ENCODE peak calls at places on chromosomes 3 and 15, in six cellular contexts. M is HCT116; I is psoas muscle; G is colonic mucosa; S is CD8-positive, alpha-beta memory T cell; A is cardiac muscle cell. K is an unnamed sample. For H3K36me3, the result is how much of the 10 kb centered on the place peaks cover.

GRCh38 chr15:85403745-85404144 is 23.3 kb downstream of the AKAP13 start:
- DNase-seq in S (no peak), G (no peak), M (no peak), A (no peak), I (no peak), K (peak)

GRCh38 chr3:168165390-168166269 is 69.9 kb upstream of the GOLIM4 start:
- DNase-seq in A (peak), I (no peak), S (no peak), M (peak), G (peak), K (peak)

GRCh38 chr3:77682162-77682561 is 642.3 kb downstream of the ROBO2 start:
- DNase-seq in G (no peak), I (no peak), M (no peak), A (no peak), S (no peak), K (no peak)

GRCh38 chr3:98577178-98577895 is 16.1 kb downstream of the CPOX start:
- DNase-seq in A (no peak), M (no peak), G (no peak), S (no peak), I (no peak), K (no peak)

GRCh38 chr3:4981688-4982494 is 2.7 kb downstream of the BHLHE40 start:
- DNase-seq in G (peak), I (no peak), S (no peak), A (no peak), M (no peak), K (peak)

GRCh38 chr3:184345678-184346144 is 8.3 kb downstream of the FAM131A start:
- DNase-seq in I (peak), M (peak), S (no peak), G (peak), A (peak), K (peak)

GRCh38 chr15:33852094-33852493 is 116.2 kb upstream of the CHRM5 start:
- DNase-seq in G (no peak), I (no peak), A (no peak), S (no peak), M (no peak), K (no peak)

GRCh38 chr3:179149239-179149887 is 1.2 kb downstream of the PIK3CA start:
- DNase-seq in I (no peak), M (no peak), S (peak), A (peak), G (peak), K (peak)

GRCh38 chr3:14788644-14789043 is 30.1 kb upstream of the FGD5 start:
- DNase-seq in I (no peak), M (no peak), G (no peak), S (no peak), A (no peak), K (no peak)

GRCh38 chr15:79192462-79193036 is 90.0 kb upstream of the ANKRD34C start:
- DNase-seq in A (peak), S (no peak), M (no peak), G (no peak), I (no peak), K (no peak)

GRCh38 chr15:73924258-73924921 is 1.9 kb upstream of the LOXL1 start:
- DNase-seq in S (no peak), G (no peak), M (no peak), A (no peak), I (peak), K (peak)

GRCh38 chr15:66721020-66721419 is 19.0 kb downstream of the SMAD6 start:
- DNase-seq in M (no peak), S (no peak), I (no peak), A (no peak), G (no peak), K (no peak)

GRCh38 chr15:90028376-90028775 is 27.3 kb downstream of the ZNF710 start:
- DNase-seq in M (no peak), A (no peak), G (no peak), S (no peak), I (no peak), K (no peak)

GRCh38 chr3:101340591-101340990 is 20.2 kb upstream of the IMPG2 start:
- DNase-seq in I (no peak), G (no peak), M (no peak), S (no peak), A (no peak), K (no peak)

GRCh38 chr3:194983620-194984019 is 287.3 kb downstream of the XXYLT1 start:
- DNase-seq in I (no peak), A (no peak), M (no peak), S (no peak), G (no peak), K (no peak)

GRCh38 chr3:60757724-60758123 is 493.5 kb downstream of the FHIT start:
- DNase-seq in G (no peak), M (no peak), S (no peak), A (no peak), I (no peak), K (no peak)

GRCh38 chr3:155217591-155217990 is 75.9 kb downstream of the STRIT1 start:
- DNase-seq in A (no peak), M (no peak), G (no peak), S (no peak), I (no peak), K (no peak)

GRCh38 chr15:82986442-82986780 is 401 bp downstream of the RAMAC start:
- DNase-seq in M (no peak), I (no peak), A (no peak), S (no peak), G (no peak), K (no peak)

GRCh38 chr15:40246496-40247275 is 7.8 kb downstream of the PAK6 start:
- DNase-seq in I (peak), M (no peak), A (no peak), G (no peak), S (no peak), K (no peak)

GRCh38 chr3:185335799-185336198 is 27.1 kb upstream of the MAP3K13 start:
- DNase-seq in S (no peak), A (no peak), G (no peak), M (peak), I (no peak), K (peak)

GRCh38 chr3:107117922-107118576 is 259.2 kb upstream of the CCDC54 start:
- DNase-seq in I (no peak), M (peak), A (peak), S (no peak), G (no peak), K (peak)

GRCh38 chr15:63599401-63600000 is 2.3 kb downstream of the FBXL22 start:
- DNase-seq in I (peak), S (no peak), G (peak), M (no peak), A (peak), K (peak)

GRCh38 chr3:60250210-60250609 is 1001.0 kb downstream of the FHIT start:
- DNase-seq in S (no peak), M (no peak), A (no peak), G (no peak), I (no peak), K (no peak)

GRCh38 chr3:46090161-46090591 is 62.9 kb upstream of the XCR1 start:
- DNase-seq in A (no peak), I (no peak), S (no peak), M (no peak), G (no peak), K (no peak)

GRCh38 chr3:54830658-54831057 is 97.2 kb downstream of the LRTM1 start:
- DNase-seq in A (no peak), S (no peak), I (no peak), G (peak), M (peak), K (no peak)

GRCh38 chr15:33211409-33211808 is 16.9 kb upstream of the FMN1 start:
- DNase-seq in G (peak), S (no peak), A (peak), I (no peak), M (no peak), K (no peak)

GRCh38 chr15:99732268-99732641 is 982 bp downstream of the LYSMD4 start:
- DNase-seq in A (no peak), M (no peak), I (no peak), G (no peak), S (no peak), K (no peak)

GRCh38 chr15:29216955-29217354 is 52.7 kb downstream of the NSMCE3 start:
- DNase-seq in A (no peak), I (no peak), S (no peak), G (no peak), M (no peak), K (no peak)

GRCh38 chr3:79724206-79724605 is 43.6 kb downstream of the ROBO1 start:
- DNase-seq in A (no peak), M (no peak), I (no peak), G (no peak), S (no peak), K (no peak)

GRCh38 chr15:57861805-57862586 is 155.5 kb downstream of the POLR2M start:
- DNase-seq in G (no peak), S (no peak), M (no peak), A (no peak), I (no peak), K (peak)

GRCh38 chr3:128278761-128279593 is 125.7 kb downstream of the EEFSEC start:
- DNase-seq in M (no peak), S (no peak), I (peak), A (peak), G (peak), K (peak)

GRCh38 chr3:195015021-195015420 is 255.9 kb downstream of the XXYLT1 start:
- DNase-seq in S (no peak), G (no peak), M (no peak), I (no peak), A (no peak), K (peak)

GRCh38 chr3:11367116-11367781 is 95.1 kb downstream of the ATG7 start:
- DNase-seq in A (no peak), G (peak), I (peak), M (no peak), S (no peak), K (no peak)

GRCh38 chr3:99246010-99246654 is 344.6 kb upstream of the DCBLD2 start:
- DNase-seq in G (no peak), I (no peak), A (no peak), M (no peak), S (no peak), K (no peak)

GRCh38 chr15:71302861-71303410 is 187.7 kb downstream of the THSD4 start:
- DNase-seq in M (no peak), S (no peak), G (no peak), A (no peak), I (no peak), K (peak)

GRCh38 chr15:66901336-66902100 is 163.9 kb upstream of the SMAD3 start:
- DNase-seq in G (no peak), A (no peak), I (no peak), M (no peak), S (no peak), K (no peak)

GRCh38 chr3:127043731-127044510 is 61.0 kb downstream of the PLXNA1 start:
- DNase-seq in M (no peak), I (peak), G (no peak), A (no peak), S (no peak), K (no peak)

GRCh38 chr3:7074217-7074616 is 213.3 kb downstream of the GRM7 start:
- DNase-seq in M (no peak), S (no peak), A (no peak), I (no peak), G (no peak), K (no peak)

DNA sequence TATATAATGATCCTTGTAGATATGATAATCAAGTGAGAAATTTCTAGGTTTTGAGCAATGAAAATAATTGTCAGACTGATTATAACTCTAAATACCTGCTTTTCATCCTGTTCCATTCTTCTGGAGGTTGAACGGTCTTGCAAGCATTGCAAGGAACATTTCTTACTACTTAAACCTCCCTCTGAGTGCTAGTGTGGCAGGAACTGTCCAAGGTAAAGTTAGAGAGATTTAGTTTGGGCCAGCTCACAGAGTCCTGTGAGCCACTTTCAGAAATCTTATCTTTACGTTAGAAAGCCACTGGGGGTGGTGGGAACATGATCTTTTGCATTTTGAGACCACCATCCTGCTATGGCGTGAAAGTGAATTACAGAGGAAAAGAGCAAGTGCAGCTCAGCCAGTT is 121.1 kb upstream of the NPHP3 start:
- DNase-seq in I (no peak), A (no peak), S (no peak), M (no peak), G (no peak), K (no peak)
- H3K36me3 ChIP-seq in I (under half), A (under half), S (under half), M (under half), G (under half), K (under half)

DNA sequence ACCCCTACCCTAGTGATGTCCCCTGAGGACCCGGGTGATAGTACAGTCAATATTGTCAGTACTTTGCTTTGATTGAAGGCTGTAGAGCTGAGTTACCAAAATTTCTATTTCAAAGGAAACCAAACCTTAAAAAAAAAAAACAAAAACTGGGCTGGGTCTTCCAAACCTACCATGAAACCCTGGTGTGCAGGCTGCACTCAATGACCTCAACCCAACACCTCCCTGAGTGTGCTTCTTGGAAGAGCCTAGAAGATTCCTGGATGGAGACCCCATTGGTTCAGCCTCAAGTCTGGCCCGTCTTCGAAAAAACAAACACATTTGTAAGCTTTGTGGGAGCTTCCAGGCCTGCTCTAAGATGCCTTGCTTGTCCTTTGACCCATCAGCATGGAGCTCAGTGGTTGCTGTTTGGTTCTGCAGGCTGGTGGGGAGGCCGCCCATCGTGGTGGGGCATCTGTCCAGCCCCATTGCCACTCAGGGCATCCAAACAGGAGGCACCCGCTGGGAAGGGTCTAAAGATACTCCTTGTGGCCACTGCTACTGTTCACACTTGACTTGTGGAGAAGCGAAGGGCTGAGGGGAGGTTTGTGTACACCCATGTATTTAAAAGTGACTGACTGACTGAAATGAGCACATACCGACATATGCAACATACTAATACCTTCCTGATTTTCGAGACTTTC is 32.2 kb downstream of the CRTAP start:
- DNase-seq in M (no peak), G (no peak), I (no peak), S (no peak), A (no peak), K (no peak)
- H3K36me3 ChIP-seq in M (under half), G (under half), I (under half), S (under half), A (under half), K (under half)

DNA sequence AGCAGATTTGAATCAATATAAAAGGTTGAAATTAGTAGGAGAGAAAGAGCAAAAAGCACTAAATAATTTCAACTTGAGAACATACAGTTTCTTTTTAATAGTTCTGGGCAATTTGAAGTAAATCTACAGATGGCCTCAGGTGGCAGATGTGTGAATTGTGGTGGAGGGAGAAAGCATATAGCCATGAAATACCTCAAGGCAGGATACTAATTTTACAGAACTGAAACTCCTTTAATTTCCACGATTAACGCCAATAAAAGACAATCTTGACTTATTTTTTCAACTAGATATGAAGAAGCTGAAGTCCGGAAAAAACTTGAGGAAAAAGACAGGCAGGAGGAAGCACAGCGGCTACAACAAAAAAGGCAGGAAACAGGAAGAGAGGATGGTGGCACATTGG is 34.5 kb downstream of the USP8 start:
- DNase-seq in I (no peak), G (no peak), A (no peak), S (no peak), M (no peak), K (no peak)
- H3K36me3 ChIP-seq in I (under half), G (under half), A (under half), S (under half), M (under half), K (under half)

GRCh38 chr15:44500555-44500954 is 36.4 kb upstream of the EIF3J start:
- DNase-seq in M (no peak), A (no peak), I (no peak), S (no peak), G (no peak), K (no peak)
- H3K36me3 ChIP-seq in M (under half), A (half or more), I (under half), S (under half), G (under half), K (under half)

GRCh38 chr15:72353266-72353665 is 22.5 kb downstream of the HEXA start:
- DNase-seq in S (no peak), G (no peak), A (no peak), I (no peak), M (no peak), K (no peak)
- H3K36me3 ChIP-seq in S (half or more), G (under half), A (under half), I (under half), M (under half), K (under half)

GRCh38 chr3:52405066-52405465 is 39.8 kb downstream of the SEMA3G start:
- DNase-seq in I (peak), G (no peak), S (no peak), M (no peak), A (no peak), K (no peak)
- H3K36me3 ChIP-seq in I (under half), G (under half), S (half or more), M (under half), A (half or more), K (under half)

DNA sequence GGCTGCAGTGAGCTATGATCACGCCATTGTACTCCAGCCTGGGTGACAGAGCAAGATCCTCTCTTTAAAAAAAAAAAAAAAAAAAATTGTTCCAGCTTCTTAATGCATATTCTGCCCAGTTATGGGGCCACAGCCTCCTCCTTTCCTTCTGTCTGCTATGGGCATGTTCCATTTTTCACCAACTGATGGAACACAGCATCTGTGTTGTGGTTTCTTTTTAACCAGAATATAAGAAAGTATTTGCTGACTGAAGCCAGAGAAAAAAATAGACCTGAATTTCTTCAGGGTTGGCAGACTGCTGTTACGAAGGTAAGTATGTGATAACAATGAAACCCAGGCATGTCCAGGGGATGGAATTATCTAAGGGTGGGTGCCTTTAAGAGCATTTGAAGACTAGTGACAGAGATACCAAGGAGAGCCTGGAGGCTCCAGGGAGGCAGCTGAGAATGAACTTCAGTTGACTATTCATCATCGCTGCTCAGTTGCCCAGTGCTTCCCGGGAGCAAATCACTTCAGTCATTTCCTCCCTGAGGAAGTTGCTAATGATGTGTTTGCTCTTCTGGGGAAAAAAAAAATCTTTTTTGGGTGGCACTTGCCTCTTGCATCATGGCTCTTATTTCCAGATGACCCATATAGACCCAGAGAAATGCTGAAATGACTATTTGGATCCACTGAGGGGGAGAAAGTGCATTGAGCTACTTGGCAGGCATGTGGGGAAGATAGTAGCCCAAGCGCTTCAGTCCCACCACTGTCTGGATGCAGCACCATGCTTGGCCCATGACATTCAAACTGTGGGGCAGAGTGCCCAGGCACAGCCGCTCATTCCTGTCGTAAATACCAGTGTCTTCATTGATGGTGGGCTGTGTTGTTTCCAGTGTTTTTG is 14.5 kb downstream of the NCBP2 start:
- DNase-seq in S (no peak), I (no peak), G (no peak), A (no peak), M (no peak), K (no peak)
- H3K36me3 ChIP-seq in S (under half), I (under half), G (under half), A (under half), M (under half), K (under half)

GRCh38 chr3:57094606-57095005 is 34.1 kb downstream of the SPATA12 start:
- DNase-seq in G (no peak), S (no peak), A (no peak), I (no peak), M (no peak), K (no peak)

GRCh38 chr3:57094011-57094535 is 33.6 kb downstream of the SPATA12 start:
- DNase-seq in I (no peak), M (no peak), G (no peak), A (no peak), S (no peak), K (no peak)

GRCh38 chr3:57091874-57092273 is 31.4 kb downstream of the SPATA12 start:
- DNase-seq in M (no peak), S (no peak), I (no peak), A (no peak), G (no peak), K (no peak)

GRCh38 chr3:57095361-57095760 is 34.9 kb downstream of the SPATA12 start:
- DNase-seq in S (no peak), M (no peak), I (no peak), G (no peak), A (no peak), K (no peak)

GRCh38 chr3:57093489-57093888 is 33.0 kb downstream of the SPATA12 start:
- DNase-seq in G (no peak), I (no peak), A (no peak), M (no peak), S (no peak), K (no peak)
- H3K36me3 ChIP-seq in G (under half), I (under half), A (under half), M (under half), S (under half), K (under half)